ENCODE peak calls at places on chromosomes 12 and 14, in nine cellular contexts. R is cardiac muscle cell; W is lower leg skin; T is progenitor cell of endocrine pancreas; F is fibroblast of lung; V is activated CD8-positive, alpha-beta T cell treated with anti-CD3 and anti-CD28 coated beads for 36 hours; Z is uterus; G is pancreas; J is heart right ventricle. C is an unnamed sample.

GRCh38 chr14:53336729-53337128 is 183.6 kb upstream of the DDHD1 start:
- DNase-seq in R (no peak), W (no peak), T (no peak), F (no peak), V (no peak), Z (no peak), G (no peak), J (no peak), C (no peak)

GRCh38 chr12:111369496-111370220 is 763 bp upstream of the PHETA1 start:
- DNase-seq in R (no peak), W (no peak), T (no peak), F (no peak), V (no peak), Z (no peak), G (no peak), J (no peak), C (no peak)

GRCh38 chr14:53963491-53964227 is 7.0 kb upstream of the BMP4 start:
- DNase-seq in R (peak; percentile 50), W (peak; percentile 88), T (peak; percentile 51), F (peak; percentile 40), V (peak; percentile 20), Z (peak; percentile 52), G (peak; percentile 71), J (peak; percentile 46), C (no peak)

GRCh38 chr12:56385873-56386272 is 23.2 kb upstream of the APOF start:
- DNase-seq in R (peak; percentile 6), W (no peak), T (no peak), F (no peak), V (no peak), Z (no peak), G (no peak), J (no peak), C (no peak)

GRCh38 chr14:55126932-55127490 is 2.0 kb upstream of the LGALS3 start:
- DNase-seq in R (no peak), W (no peak), T (no peak), F (no peak), V (no peak), Z (no peak), G (no peak), J (no peak), C (no peak)

GRCh38 chr14:35369701-35370191 is 34.8 kb downstream of the NFKBIA start:
- DNase-seq in R (no peak), W (no peak), T (no peak), F (no peak), V (peak; percentile 33), Z (no peak), G (no peak), J (no peak), C (no peak)

GRCh38 chr14:89405712-89406111 is 11.3 kb downstream of the FOXN3 start:
- DNase-seq in R (no peak), W (no peak), T (no peak), F (no peak), V (no peak), Z (no peak), G (no peak), J (no peak), C (no peak)

GRCh38 chr14:82855912-82856381 is 1322.3 kb upstream of the SEL1L start:
- DNase-seq in R (peak; percentile 20), W (no peak), T (no peak), F (peak; percentile 72), V (no peak), Z (no peak), G (no peak), J (no peak), C (no peak)

GRCh38 chr14:61476737-61477410 is 155.5 kb downstream of the PRKCH start:
- DNase-seq in R (peak; percentile 99), W (peak; percentile 60), T (no peak), F (peak; percentile 99), V (peak; percentile 85), Z (peak; percentile 37), G (no peak), J (peak; percentile 72), C (peak; percentile 36)

GRCh38 chr12:82019533-82019932 is 260.4 kb upstream of the PPFIA2 start:
- DNase-seq in R (peak; percentile 26), W (no peak), T (no peak), F (no peak), V (peak; percentile 14), Z (no peak), G (no peak), J (no peak), C (no peak)
- TF ChIP-seq CTCF in R (peak; percentile 37), W (no peak), T (no peak), F (no peak), V (no peak), Z (no peak), G (no peak), J (peak; percentile 16), C (no peak)

DNA sequence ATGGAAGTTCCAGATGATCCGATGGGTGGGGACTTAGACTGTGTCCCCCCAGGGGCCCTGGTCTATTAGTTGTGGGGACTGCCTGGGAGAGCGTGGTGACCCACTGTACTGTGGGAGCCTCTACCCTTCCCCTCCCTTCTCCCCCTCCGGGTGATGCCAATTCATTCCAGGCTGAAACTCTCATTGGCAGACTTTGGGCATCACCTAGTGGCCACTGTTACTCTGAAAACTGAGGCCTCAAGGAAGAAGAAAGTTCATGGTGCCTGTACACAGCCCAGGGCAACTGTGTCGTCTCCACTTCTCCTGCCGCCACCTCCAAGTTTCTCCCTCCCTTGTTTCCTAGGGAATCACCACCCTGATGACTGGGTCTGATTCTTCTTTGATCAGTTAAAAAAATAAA is 173.6 kb upstream of the ALG10B start:
- DNase-seq in R (no peak), W (no peak), T (no peak), F (no peak), V (no peak), Z (no peak), G (no peak), J (no peak), C (no peak)
- TF ChIP-seq CTCF in R (no peak), W (no peak), T (no peak), F (no peak), V (no peak), Z (no peak), G (no peak), J (no peak), C (no peak)

GRCh38 chr12:124700810-124701594 is 133.6 kb upstream of the NCOR2 start:
- DNase-seq in R (peak; percentile 80), W (no peak), T (no peak), F (no peak), V (no peak), Z (peak; percentile 62), G (no peak), J (no peak), C (no peak)
- TF ChIP-seq CTCF in R (no peak), W (no peak), T (no peak), F (no peak), V (no peak), Z (no peak), G (no peak), J (no peak), C (no peak)

GRCh38 chr14:77707355-77707723 is 484 bp downstream of the ALKBH1 start:
- DNase-seq in R (peak; percentile 45), W (no peak), T (no peak), F (peak; percentile 60), V (peak; percentile 34), Z (no peak), G (no peak), J (peak; percentile 15), C (peak; percentile 55)
- TF ChIP-seq CTCF in R (peak; percentile 43), W (no peak), T (peak; percentile 23), F (peak; percentile 48), V (peak; percentile 33), Z (no peak), G (no peak), J (peak; percentile 52), C (no peak)

GRCh38 chr12:122024132-122024785 is 2.6 kb downstream of the BCL7A start:
- DNase-seq in R (no peak), W (no peak), T (no peak), F (no peak), V (no peak), Z (no peak), G (peak; percentile 67), J (no peak), C (peak; percentile 43)

GRCh38 chr12:122028165-122028591 is 6.5 kb downstream of the BCL7A start:
- DNase-seq in R (no peak), W (no peak), T (no peak), F (no peak), V (no peak), Z (no peak), G (no peak), J (no peak), C (no peak)

GRCh38 chr12:122029620-122030426 is 8.1 kb downstream of the BCL7A start:
- DNase-seq in R (no peak), W (no peak), T (no peak), F (no peak), V (no peak), Z (no peak), G (peak; percentile 78), J (peak; percentile 44), C (no peak)

GRCh38 chr12:122028601-122029560 is 7.2 kb downstream of the BCL7A start:
- DNase-seq in R (no peak), W (no peak), T (no peak), F (no peak), V (peak; percentile 81), Z (no peak), G (no peak), J (no peak), C (peak; percentile 86)

GRCh38 chr12:122026706-122027328 is 5.1 kb downstream of the BCL7A start:
- DNase-seq in R (no peak), W (no peak), T (no peak), F (no peak), V (no peak), Z (no peak), G (peak; percentile 64), J (no peak), C (peak; percentile 24)
- TF ChIP-seq CTCF in R (no peak), W (no peak), T (no peak), F (no peak), V (no peak), Z (no peak), G (no peak), J (no peak), C (no peak)

DNA sequence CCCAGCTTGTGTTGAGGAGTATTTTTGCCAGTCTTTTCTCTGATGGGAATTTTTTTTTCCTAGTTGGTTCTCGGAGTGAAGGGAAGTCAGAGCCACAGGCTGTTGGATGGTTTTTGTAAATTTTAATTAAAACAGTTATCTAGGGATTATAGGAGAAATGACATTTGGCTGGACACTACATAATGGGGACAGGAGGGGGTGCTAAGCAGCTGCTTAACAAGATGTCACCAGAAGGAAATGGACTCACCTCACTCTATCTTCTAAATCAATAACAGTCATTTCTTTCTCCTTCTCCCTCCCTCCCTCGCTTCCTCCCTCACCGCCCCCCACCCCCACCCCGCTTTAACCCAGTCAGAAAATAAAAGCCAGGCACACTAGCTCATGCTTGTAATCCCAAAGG is 93.4 kb upstream of the TMEM233 start:
- DNase-seq in R (no peak), W (no peak), T (no peak), F (no peak), V (no peak), Z (no peak), G (no peak), J (no peak), C (no peak)
- TF ChIP-seq CTCF in R (no peak), W (no peak), T (no peak), F (no peak), V (no peak), Z (no peak), G (no peak), J (no peak), C (no peak)

DNA sequence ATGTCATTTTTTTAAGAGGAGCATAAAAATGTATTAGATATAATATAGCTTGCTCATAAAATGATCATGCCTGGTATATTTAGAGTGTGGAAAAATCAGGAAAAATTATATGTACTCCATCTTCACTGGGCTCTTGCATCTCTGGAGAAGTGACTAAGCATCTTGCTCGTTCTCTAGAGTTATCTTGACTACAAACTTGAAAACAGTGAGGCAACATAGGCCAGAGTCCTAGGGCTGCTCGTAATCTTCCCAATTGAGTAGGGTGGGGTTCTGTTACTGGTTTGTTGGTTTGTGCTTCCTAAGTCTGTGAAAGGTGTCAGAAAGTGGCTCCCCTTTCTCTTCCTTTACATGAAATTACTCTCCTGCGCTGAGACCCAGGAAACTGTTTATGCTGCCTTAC is 46.2 kb downstream of the AACS start:
- DNase-seq in R (peak; percentile 14), W (no peak), T (no peak), F (peak; percentile 33), V (no peak), Z (no peak), G (no peak), J (no peak), C (no peak)
- TF ChIP-seq CTCF in R (no peak), W (no peak), T (no peak), F (no peak), V (no peak), Z (no peak), G (no peak), J (no peak), C (no peak)

C was measured in GM13976.